ENCODE peak calls at places on chromosomes 7 and 10, in nine cellular contexts. One of them, this sample, is unnamed.
A peak's percentile ranks its signal among the peaks of the same experiment; 100 is the strongest.

GRCh38 chr10:49745756-49746155 is 16.4 kb downstream of the OGDHL start:
- DNase-seq in B cell: no peak
- DNase-seq in PC-9: no peak
- DNase-seq in astrocyte of the spinal cord: no peak
- DNase-seq in RWPE1: no peak
- DNase-seq in SK-N-SH: no peak
- DNase-seq in choroid plexus epithelial cell: no peak
- DNase-seq in AG09309: no peak
- DNase-seq in foreskin fibroblast: no peak
- DNase-seq in this sample: no peak

GRCh38 chr7:150715293-150715692 is 1.1 kb upstream of the GIMAP1 start:
- DNase-seq in RWPE1: no peak
- DNase-seq in PC-9: no peak
- DNase-seq in AG09309: no peak
- DNase-seq in SK-N-SH: no peak
- DNase-seq in choroid plexus epithelial cell: no peak
- DNase-seq in foreskin fibroblast: no peak
- DNase-seq in astrocyte of the spinal cord: no peak
- DNase-seq in B cell: no peak
- DNase-seq in this sample: no peak

GRCh38 chr7:108420482-108420908 is 35.7 kb downstream of the NRCAM start:
- DNase-seq in PC-9: no peak
- DNase-seq in AG09309: no peak
- DNase-seq in foreskin fibroblast: no peak
- DNase-seq in B cell: no peak
- DNase-seq in choroid plexus epithelial cell: peak; percentile 31
- DNase-seq in RWPE1: no peak
- DNase-seq in SK-N-SH: no peak
- DNase-seq in astrocyte of the spinal cord: peak; percentile 16
- DNase-seq in this sample: peak; percentile 43

GRCh38 chr7:30648744-30649540 is 33.3 kb downstream of the CRHR2 start:
- DNase-seq in choroid plexus epithelial cell: no peak
- DNase-seq in PC-9: no peak
- DNase-seq in RWPE1: no peak
- DNase-seq in SK-N-SH: no peak
- DNase-seq in B cell: no peak
- DNase-seq in foreskin fibroblast: no peak
- DNase-seq in astrocyte of the spinal cord: no peak
- DNase-seq in AG09309: no peak
- DNase-seq in this sample: no peak

GRCh38 chr7:4134204-4134603 is 547.9 kb upstream of the FOXK1 start:
- DNase-seq in foreskin fibroblast: no peak
- DNase-seq in SK-N-SH: no peak
- DNase-seq in astrocyte of the spinal cord: no peak
- DNase-seq in AG09309: no peak
- DNase-seq in choroid plexus epithelial cell: no peak
- DNase-seq in PC-9: no peak
- DNase-seq in RWPE1: no peak
- DNase-seq in B cell: no peak
- DNase-seq in this sample: no peak

GRCh38 chr10:84076540-84077195 is 62.6 kb upstream of the GHITM start:
- DNase-seq in foreskin fibroblast: peak; percentile 46
- DNase-seq in PC-9: no peak
- DNase-seq in AG09309: no peak
- DNase-seq in astrocyte of the spinal cord: peak; percentile 12
- DNase-seq in SK-N-SH: no peak
- DNase-seq in choroid plexus epithelial cell: peak; percentile 39
- DNase-seq in RWPE1: no peak
- DNase-seq in B cell: no peak
- DNase-seq in this sample: no peak

GRCh38 chr10:119516381-119517234 is 25.9 kb downstream of the RGS10 start:
- DNase-seq in B cell: peak; percentile 56
- DNase-seq in AG09309: no peak
- DNase-seq in PC-9: peak; percentile 70
- DNase-seq in RWPE1: no peak
- DNase-seq in foreskin fibroblast: no peak
- DNase-seq in choroid plexus epithelial cell: peak; percentile 75
- DNase-seq in astrocyte of the spinal cord: peak; percentile 30
- DNase-seq in SK-N-SH: no peak
- DNase-seq in this sample: peak; percentile 83

GRCh38 chr10:20970708-20971107 is 73.6 kb upstream of the NEBL start:
- DNase-seq in AG09309: no peak
- DNase-seq in RWPE1: no peak
- DNase-seq in B cell: peak; percentile 15
- DNase-seq in astrocyte of the spinal cord: no peak
- DNase-seq in choroid plexus epithelial cell: no peak
- DNase-seq in PC-9: no peak
- DNase-seq in SK-N-SH: no peak
- DNase-seq in foreskin fibroblast: no peak
- DNase-seq in this sample: peak; percentile 61

GRCh38 chr7:44534501-44534900 is 6.6 kb downstream of the NPC1L1 start:
- DNase-seq in choroid plexus epithelial cell: peak; percentile 41
- DNase-seq in B cell: peak; percentile 49
- DNase-seq in AG09309: no peak
- DNase-seq in PC-9: peak; percentile 47
- DNase-seq in astrocyte of the spinal cord: peak; percentile 6
- DNase-seq in SK-N-SH: peak; percentile 89
- DNase-seq in foreskin fibroblast: peak; percentile 28
- DNase-seq in RWPE1: peak; percentile 51
- DNase-seq in this sample: peak; percentile 31

GRCh38 chr10:75379817-75380216 is 21.7 kb downstream of the ZNF503 start:
- DNase-seq in B cell: no peak
- DNase-seq in PC-9: no peak
- DNase-seq in AG09309: no peak
- DNase-seq in RWPE1: no peak
- DNase-seq in SK-N-SH: no peak
- DNase-seq in foreskin fibroblast: no peak
- DNase-seq in astrocyte of the spinal cord: no peak
- DNase-seq in choroid plexus epithelial cell: no peak
- DNase-seq in this sample: no peak

GRCh38 chr10:65346466-65346865 is 1579.4 kb upstream of the LRRTM3 start:
- DNase-seq in SK-N-SH: no peak
- DNase-seq in RWPE1: no peak
- DNase-seq in PC-9: no peak
- DNase-seq in foreskin fibroblast: no peak
- DNase-seq in astrocyte of the spinal cord: no peak
- DNase-seq in B cell: no peak
- DNase-seq in choroid plexus epithelial cell: no peak
- DNase-seq in AG09309: no peak
- DNase-seq in this sample: no peak

GRCh38 chr10:71201921-71202713 is 10.3 kb upstream of the UNC5B start:
- DNase-seq in astrocyte of the spinal cord: no peak
- DNase-seq in AG09309: no peak
- DNase-seq in RWPE1: no peak
- DNase-seq in PC-9: no peak
- DNase-seq in SK-N-SH: peak; percentile 60
- DNase-seq in foreskin fibroblast: no peak
- DNase-seq in B cell: no peak
- DNase-seq in choroid plexus epithelial cell: no peak
- DNase-seq in this sample: no peak

GRCh38 chr10:79002336-79002735 is 66.4 kb upstream of the ZMIZ1 start:
- DNase-seq in SK-N-SH: no peak
- DNase-seq in astrocyte of the spinal cord: no peak
- DNase-seq in PC-9: no peak
- DNase-seq in B cell: no peak
- DNase-seq in RWPE1: no peak
- DNase-seq in foreskin fibroblast: no peak
- DNase-seq in AG09309: no peak
- DNase-seq in choroid plexus epithelial cell: no peak
- DNase-seq in this sample: no peak

GRCh38 chr7:11317766-11318165 is 344.1 kb downstream of the PHF14 start:
- DNase-seq in astrocyte of the spinal cord: no peak
- DNase-seq in choroid plexus epithelial cell: no peak
- DNase-seq in SK-N-SH: no peak
- DNase-seq in RWPE1: no peak
- DNase-seq in foreskin fibroblast: no peak
- DNase-seq in B cell: no peak
- DNase-seq in PC-9: no peak
- DNase-seq in AG09309: no peak
- DNase-seq in this sample: no peak

GRCh38 chr7:2104107-2104710 is 128.5 kb downstream of the MAD1L1 start:
- DNase-seq in SK-N-SH: peak; percentile 99
- DNase-seq in RWPE1: no peak
- DNase-seq in AG09309: peak; percentile 21
- DNase-seq in choroid plexus epithelial cell: peak; percentile 85
- DNase-seq in PC-9: no peak
- DNase-seq in foreskin fibroblast: peak; percentile 96
- DNase-seq in B cell: peak; percentile 85
- DNase-seq in astrocyte of the spinal cord: peak; percentile 91
- DNase-seq in this sample: peak; percentile 80

GRCh38 chr10:73017955-73018480 is 63.4 kb upstream of the PLA2G12B start:
- DNase-seq in AG09309: no peak
- DNase-seq in astrocyte of the spinal cord: no peak
- DNase-seq in RWPE1: no peak
- DNase-seq in foreskin fibroblast: no peak
- DNase-seq in SK-N-SH: no peak
- DNase-seq in B cell: no peak
- DNase-seq in choroid plexus epithelial cell: peak; percentile 14
- DNase-seq in PC-9: peak; percentile 12
- DNase-seq in this sample: no peak

GRCh38 chr7:4832711-4833110 is 29.1 kb downstream of the PAPOLB start:
- DNase-seq in B cell: no peak
- DNase-seq in AG09309: no peak
- DNase-seq in RWPE1: no peak
- DNase-seq in SK-N-SH: peak; percentile 30
- DNase-seq in PC-9: no peak
- DNase-seq in astrocyte of the spinal cord: no peak
- DNase-seq in foreskin fibroblast: no peak
- DNase-seq in choroid plexus epithelial cell: no peak
- DNase-seq in this sample: no peak

GRCh38 chr7:30253796-30254165 is 30.6 kb upstream of the ZNRF2 start:
- DNase-seq in SK-N-SH: no peak
- DNase-seq in AG09309: no peak
- DNase-seq in choroid plexus epithelial cell: no peak
- DNase-seq in foreskin fibroblast: no peak
- DNase-seq in RWPE1: no peak
- DNase-seq in astrocyte of the spinal cord: no peak
- DNase-seq in PC-9: no peak
- DNase-seq in B cell: no peak
- DNase-seq in this sample: no peak

GRCh38 chr10:11706911-11707567 is 35.1 kb upstream of the ECHDC3 start:
- DNase-seq in foreskin fibroblast: no peak
- DNase-seq in PC-9: no peak
- DNase-seq in B cell: no peak
- DNase-seq in SK-N-SH: no peak
- DNase-seq in choroid plexus epithelial cell: no peak
- DNase-seq in AG09309: no peak
- DNase-seq in RWPE1: no peak
- DNase-seq in astrocyte of the spinal cord: no peak
- DNase-seq in this sample: no peak

GRCh38 chr10:48659790-48660189 is 24.9 kb upstream of the WDFY4 start:
- DNase-seq in B cell: peak; percentile 66
- DNase-seq in SK-N-SH: peak; percentile 48
- DNase-seq in PC-9: no peak
- DNase-seq in astrocyte of the spinal cord: peak; percentile 27
- DNase-seq in RWPE1: no peak
- DNase-seq in choroid plexus epithelial cell: peak; percentile 38
- DNase-seq in AG09309: no peak
- DNase-seq in foreskin fibroblast: no peak
- DNase-seq in this sample: no peak

GRCh38 chr10:95201736-95202135 is 7.7 kb downstream of the ACSM6 start:
- DNase-seq in astrocyte of the spinal cord: no peak
- DNase-seq in B cell: no peak
- DNase-seq in PC-9: peak; percentile 49
- DNase-seq in AG09309: no peak
- DNase-seq in foreskin fibroblast: peak; percentile 62
- DNase-seq in SK-N-SH: no peak
- DNase-seq in choroid plexus epithelial cell: peak; percentile 53
- DNase-seq in RWPE1: peak; percentile 80
- DNase-seq in this sample: no peak
- TF ChIP-seq CTCF in astrocyte of the spinal cord: peak; percentile 49
- TF ChIP-seq CTCF in B cell: no peak
- TF ChIP-seq CTCF in PC-9: peak; percentile 58
- TF ChIP-seq CTCF in AG09309: peak; percentile 72
- TF ChIP-seq CTCF in foreskin fibroblast: peak; percentile 41
- TF ChIP-seq CTCF in SK-N-SH: peak; percentile 52
- TF ChIP-seq CTCF in choroid plexus epithelial cell: peak; percentile 63
- TF ChIP-seq CTCF in RWPE1: no peak
- TF ChIP-seq CTCF in this sample: no peak

GRCh38 chr10:61903184-61903990 is 1.9 kb downstream of the ARID5B start:
- DNase-seq in AG09309: no peak
- DNase-seq in B cell: peak; percentile 89
- DNase-seq in foreskin fibroblast: peak; percentile 73
- DNase-seq in SK-N-SH: peak; percentile 78
- DNase-seq in RWPE1: peak; percentile 72
- DNase-seq in PC-9: peak; percentile 42
- DNase-seq in astrocyte of the spinal cord: peak; percentile 59
- DNase-seq in choroid plexus epithelial cell: peak; percentile 74
- DNase-seq in this sample: peak; percentile 83
- TF ChIP-seq CTCF in AG09309: peak; percentile 29
- TF ChIP-seq CTCF in B cell: peak; percentile 38
- TF ChIP-seq CTCF in foreskin fibroblast: peak; percentile 20
- TF ChIP-seq CTCF in SK-N-SH: peak; percentile 43
- TF ChIP-seq CTCF in RWPE1: peak; percentile 20
- TF ChIP-seq CTCF in PC-9: no peak
- TF ChIP-seq CTCF in astrocyte of the spinal cord: peak; percentile 17
- TF ChIP-seq CTCF in choroid plexus epithelial cell: peak; percentile 31
- TF ChIP-seq CTCF in this sample: peak; percentile 19

DNA sequence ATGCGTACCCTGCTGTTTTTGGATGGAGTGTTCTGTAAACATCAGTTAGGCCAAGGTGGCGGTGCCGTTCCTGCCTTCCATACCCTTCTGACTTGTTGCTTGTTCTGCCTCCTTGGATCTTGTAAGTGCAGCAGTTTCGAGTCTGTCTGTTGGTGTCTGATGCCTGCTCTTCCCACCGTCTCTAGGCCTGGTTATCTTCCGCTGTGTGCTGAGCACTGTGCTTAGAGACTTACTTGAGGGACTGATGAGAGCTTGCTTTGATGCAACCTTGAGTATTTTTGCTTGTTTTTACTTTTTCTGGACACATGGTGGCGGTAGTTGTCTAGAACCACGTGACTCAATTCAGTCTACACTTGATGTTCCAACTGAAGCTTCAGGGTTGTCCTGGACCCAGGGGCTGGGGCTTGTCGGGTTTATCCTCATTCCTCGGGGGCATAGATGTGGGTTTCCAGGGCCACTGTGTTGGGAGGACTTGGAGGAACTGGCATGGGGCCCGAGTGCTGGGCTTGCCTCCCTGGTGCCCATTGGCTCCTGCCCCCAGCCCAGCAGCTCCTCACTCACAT is 14.4 kb upstream of the SPRN start:
- DNase-seq in PC-9: no peak
- DNase-seq in RWPE1: peak; percentile 40
- DNase-seq in SK-N-SH: peak; percentile 40
- DNase-seq in foreskin fibroblast: no peak
- DNase-seq in astrocyte of the spinal cord: no peak
- DNase-seq in choroid plexus epithelial cell: peak; percentile 44
- DNase-seq in B cell: no peak
- DNase-seq in AG09309: no peak
- DNase-seq in this sample: no peak
- TF ChIP-seq CTCF in PC-9: no peak
- TF ChIP-seq CTCF in RWPE1: peak; percentile 18
- TF ChIP-seq CTCF in SK-N-SH: peak; percentile 44
- TF ChIP-seq CTCF in foreskin fibroblast: peak; percentile 14
- TF ChIP-seq CTCF in astrocyte of the spinal cord: no peak
- TF ChIP-seq CTCF in choroid plexus epithelial cell: peak; percentile 36
- TF ChIP-seq CTCF in B cell: peak; percentile 29
- TF ChIP-seq CTCF in AG09309: peak; percentile 25
- TF ChIP-seq CTCF in this sample: peak; percentile 47

GRCh38 chr7:87219545-87220025 is at the start of gene TMEM243:
- DNase-seq in choroid plexus epithelial cell: peak; percentile 75
- DNase-seq in RWPE1: peak; percentile 68
- DNase-seq in PC-9: peak; percentile 64
- DNase-seq in astrocyte of the spinal cord: peak; percentile 67
- DNase-seq in AG09309: no peak
- DNase-seq in B cell: peak; percentile 93
- DNase-seq in SK-N-SH: peak; percentile 88
- DNase-seq in foreskin fibroblast: peak; percentile 80
- DNase-seq in this sample: peak; percentile 93
- TF ChIP-seq CTCF in choroid plexus epithelial cell: no peak
- TF ChIP-seq CTCF in RWPE1: no peak
- TF ChIP-seq CTCF in PC-9: no peak
- TF ChIP-seq CTCF in astrocyte of the spinal cord: no peak
- TF ChIP-seq CTCF in AG09309: no peak
- TF ChIP-seq CTCF in B cell: peak; percentile 39
- TF ChIP-seq CTCF in SK-N-SH: peak; percentile 40
- TF ChIP-seq CTCF in foreskin fibroblast: no peak
- TF ChIP-seq CTCF in this sample: peak; percentile 61